ENCODE peak calls at places on chromosomes 2 and 18, in seven cellular contexts. U is BE2C; Q is left ventricle myocardium inferior; N is heart right ventricle; S is NCI-H1417; I is RWPE1; F is stimulated activated CD8-positive, alpha-beta memory T cell treated with anti-CD3 and anti-CD28 coated beads, Interleukin-12 subunit alpha, Interleukin-12 subunit beta, amount 100 ng/mL, for 1 hour. M is an unnamed sample.

GRCh38 chr2:234960091-234961088 is 8.6 kb downstream of the SH3BP4 start:
- DNase-seq in U (no peak), Q (no peak), N (no peak), S (no peak), I (no peak), F (no peak), M (peak)

GRCh38 chr2:110748489-110748867 is 16.1 kb downstream of the ACOXL start:
- DNase-seq in U (no peak), Q (no peak), N (no peak), S (peak), I (no peak), F (peak), M (peak)

GRCh38 chr2:104702026-104702425 is 151.9 kb upstream of the POU3F3 start:
- DNase-seq in U (no peak), Q (no peak), N (no peak), S (peak), I (no peak), F (no peak), M (no peak)

GRCh38 chr2:39494784-39495251 is 57.7 kb upstream of the MAP4K3 start:
- DNase-seq in U (no peak), Q (no peak), N (no peak), S (no peak), I (no peak), F (no peak), M (no peak)

GRCh38 chr2:99818842-99819241 is 323.5 kb downstream of the AFF3 start:
- DNase-seq in U (no peak), Q (no peak), N (no peak), S (peak), I (peak), F (no peak), M (no peak)

GRCh38 chr18:36610716-36611115 is 218.1 kb downstream of the TPGS2 start:
- DNase-seq in U (no peak), Q (no peak), N (no peak), S (no peak), I (no peak), F (no peak), M (no peak)

GRCh38 chr2:9244985-9245544 is 38.5 kb downstream of the ASAP2 start:
- DNase-seq in U (no peak), Q (no peak), N (no peak), S (no peak), I (no peak), F (no peak), M (no peak)

GRCh38 chr2:64204006-64204632 is 59.9 kb upstream of the PELI1 start:
- DNase-seq in U (no peak), Q (peak), N (peak), S (no peak), I (no peak), F (no peak), M (no peak)

GRCh38 chr2:98911376-98912154 is 24.5 kb downstream of the CRACDL start:
- DNase-seq in U (no peak), Q (no peak), N (no peak), S (no peak), I (peak), F (no peak), M (no peak)

GRCh38 chr2:1588994-1589611 is 155.2 kb downstream of the PXDN start:
- DNase-seq in U (no peak), Q (no peak), N (no peak), S (no peak), I (no peak), F (no peak), M (no peak)

GRCh38 chr2:220280741-220281140 is 653.3 kb downstream of the SLC4A3 start:
- DNase-seq in U (no peak), Q (no peak), N (no peak), S (no peak), I (no peak), F (no peak), M (no peak)

GRCh38 chr18:40124107-40124506 is 1830.9 kb upstream of the PIK3C3 start:
- DNase-seq in U (no peak), Q (no peak), N (no peak), S (no peak), I (peak), F (no peak), M (no peak)

GRCh38 chr18:66749475-66750035 is 145.7 kb upstream of the CDH19 start:
- DNase-seq in U (no peak), Q (no peak), N (no peak), S (no peak), I (no peak), F (no peak), M (no peak)

GRCh38 chr2:158618859-158619490 is 162.2 kb downstream of the PKP4 start:
- DNase-seq in U (no peak), Q (no peak), N (no peak), S (no peak), I (no peak), F (no peak), M (no peak)

GRCh38 chr2:189115126-189115525 is 64.4 kb downstream of the COL5A2 start:
- DNase-seq in U (no peak), Q (no peak), N (no peak), S (no peak), I (peak), F (no peak), M (no peak)

GRCh38 chr2:134692461-134692860 is 26.3 kb downstream of the TMEM163 start:
- DNase-seq in U (no peak), Q (no peak), N (no peak), S (no peak), I (no peak), F (no peak), M (no peak)

GRCh38 chr2:144645055-144645778 is 125.3 kb upstream of the ZEB2 start:
- DNase-seq in U (no peak), Q (no peak), N (no peak), S (no peak), I (no peak), F (no peak), M (no peak)

GRCh38 chr2:22904126-22904684 is 480.8 kb upstream of the KLHL29 start:
- DNase-seq in U (peak), Q (peak), N (peak), S (peak), I (no peak), F (no peak), M (no peak)

GRCh38 chr2:46325178-46325928 is 28.1 kb downstream of the EPAS1 start:
- DNase-seq in U (no peak), Q (no peak), N (no peak), S (no peak), I (no peak), F (no peak), M (no peak)

GRCh38 chr2:199862779-199863178 is 11.8 kb upstream of the FTCDNL1 start:
- DNase-seq in U (no peak), Q (no peak), N (no peak), S (no peak), I (no peak), F (no peak), M (no peak)

GRCh38 chr2:201127570-201127969 is 11.6 kb downstream of the CFLAR start:
- DNase-seq in U (no peak), Q (no peak), N (no peak), S (no peak), I (no peak), F (peak), M (no peak)

GRCh38 chr2:219460424-219460926 is 25.8 kb downstream of the SPEG start:
- DNase-seq in U (peak), Q (peak), N (peak), S (peak), I (no peak), F (no peak), M (no peak)

GRCh38 chr18:34918856-34919255 is 122.4 kb upstream of the MAPRE2 start:
- DNase-seq in U (no peak), Q (no peak), N (no peak), S (no peak), I (no peak), F (no peak), M (no peak)

GRCh38 chr2:239098288-239098970 is 250.5 kb downstream of the TWIST2 start:
- DNase-seq in U (no peak), Q (no peak), N (no peak), S (no peak), I (peak), F (no peak), M (no peak)

GRCh38 chr2:10844083-10844482 is 31.5 kb upstream of the PDIA6 start:
- DNase-seq in U (peak), Q (peak), N (peak), S (no peak), I (peak), F (no peak), M (no peak)

GRCh38 chr2:82837588-82838304 is 1621.3 kb downstream of the SUCLG1 start:
- DNase-seq in U (no peak), Q (no peak), N (no peak), S (no peak), I (peak), F (no peak), M (no peak)

GRCh38 chr18:75377975-75378673 is 49.4 kb downstream of the SMIM21 start:
- DNase-seq in U (no peak), Q (no peak), N (no peak), S (peak), I (no peak), F (no peak), M (no peak)

GRCh38 chr2:27800856-27801255 is 29.3 kb downstream of the MRPL33 start:
- DNase-seq in U (no peak), Q (peak), N (no peak), S (no peak), I (no peak), F (no peak), M (no peak)

GRCh38 chr2:98915751-98916358 is 20.2 kb downstream of the CRACDL start:
- DNase-seq in U (no peak), Q (no peak), N (no peak), S (no peak), I (peak), F (no peak), M (no peak)

GRCh38 chr2:193581807-193582206 is 1387.1 kb upstream of the TMEFF2 start:
- DNase-seq in U (no peak), Q (no peak), N (no peak), S (peak), I (no peak), F (no peak), M (no peak)

GRCh38 chr18:34444622-34445021 is 219.9 kb upstream of the NOL4 start:
- DNase-seq in U (no peak), Q (no peak), N (no peak), S (no peak), I (no peak), F (no peak), M (no peak)

GRCh38 chr2:154425999-154426398 is 272.5 kb upstream of the KCNJ3 start:
- DNase-seq in U (peak), Q (no peak), N (peak), S (no peak), I (no peak), F (no peak), M (no peak)

GRCh38 chr2:118348380-118349024 is 260.2 kb downstream of the INSIG2 start:
- DNase-seq in U (no peak), Q (no peak), N (no peak), S (peak), I (no peak), F (no peak), M (no peak)

GRCh38 chr2:67716895-67717294 is 319.8 kb downstream of the ETAA1 start:
- DNase-seq in U (no peak), Q (no peak), N (no peak), S (no peak), I (no peak), F (no peak), M (no peak)